ENCODE peak calls at places on chromosomes 5 and 9, in eight cellular contexts. X, S, O, Y, U, P, F and V are unnamed samples.

GRCh38 chr9:109323771-109324170 is 2.9 kb upstream of the EPB41L4B start:
- DNase-seq in Y (no peak), S (no peak), P (no peak), O (no peak), X (no peak), F (no peak), U (no peak), V (no peak)

GRCh38 chr5:115831163-115831768 is 10.1 kb downstream of the ATG12 start:
- DNase-seq in U (no peak), Y (no peak), F (peak), X (peak), S (no peak), O (peak), P (no peak), V (peak)

GRCh38 chr5:16051246-16051645 is 128.3 kb downstream of the MARCHF11 start:
- DNase-seq in Y (no peak), S (no peak), F (no peak), X (no peak), P (no peak), U (no peak), O (peak), V (no peak)

GRCh38 chr9:17134843-17135577 is at the start of gene CNTLN:
- DNase-seq in S (peak), F (peak), O (peak), Y (peak), U (peak), P (peak), X (peak), V (peak)

GRCh38 chr9:137521405-137521985 is 28.7 kb downstream of the PNPLA7 start:
- DNase-seq in S (no peak), F (no peak), P (no peak), X (no peak), U (no peak), Y (no peak), O (no peak), V (no peak)

GRCh38 chr9:22056402-22056801 is 47.3 kb upstream of the CDKN2B start:
- DNase-seq in F (no peak), O (no peak), S (no peak), Y (no peak), X (no peak), U (no peak), P (no peak), V (no peak)

GRCh38 chr5:151686673-151687378 is at the start of gene SPARC:
- DNase-seq in F (peak), P (no peak), Y (peak), S (peak), O (peak), X (peak), U (peak), V (peak)

GRCh38 chr5:107864793-107865192 is 194.1 kb upstream of the EFNA5 start:
- DNase-seq in X (peak), Y (no peak), O (no peak), P (no peak), U (no peak), F (no peak), S (no peak), V (no peak)

GRCh38 chr5:125536095-125536494 is 789.7 kb upstream of the ZNF608 start:
- DNase-seq in S (no peak), Y (no peak), F (no peak), U (no peak), X (no peak), P (no peak), O (no peak), V (no peak)

GRCh38 chr5:168401880-168402279 is 84.4 kb upstream of the RARS1 start:
- DNase-seq in Y (no peak), X (no peak), F (peak), O (no peak), S (no peak), U (no peak), P (no peak), V (no peak)

GRCh38 chr5:134371834-134372340 is 518 bp downstream of the UBE2B start:
- DNase-seq in U (peak), Y (peak), F (peak), X (peak), O (peak), P (peak), S (peak), V (peak)

GRCh38 chr9:134605969-134606363 is 35.6 kb upstream of the COL5A1 start:
- DNase-seq in X (no peak), F (no peak), Y (no peak), O (no peak), U (no peak), S (no peak), P (no peak), V (no peak)

GRCh38 chr5:107809201-107810034 is 138.7 kb upstream of the EFNA5 start:
- DNase-seq in F (no peak), P (no peak), U (no peak), O (peak), S (no peak), X (no peak), Y (no peak), V (no peak)

GRCh38 chr5:61866930-61867329 is 439.1 kb upstream of the KIF2A start:
- DNase-seq in U (no peak), X (peak), S (no peak), F (no peak), O (peak), Y (no peak), P (peak), V (peak)

GRCh38 chr9:35635730-35636129 is 15.0 kb downstream of the SIT1 start:
- DNase-seq in U (no peak), F (no peak), S (no peak), O (no peak), P (no peak), X (no peak), Y (no peak), V (no peak)

GRCh38 chr9:101543098-101543735 is 9.6 kb downstream of the RNF20 start:
- DNase-seq in S (no peak), Y (no peak), X (no peak), U (no peak), F (no peak), O (no peak), P (no peak), V (no peak)

GRCh38 chr5:139741823-139742172 is 53.8 kb upstream of the PSD2 start:
- DNase-seq in S (no peak), Y (no peak), U (no peak), O (no peak), X (no peak), F (no peak), P (no peak), V (no peak)

GRCh38 chr5:153483482-153483881 is 7.0 kb upstream of the GRIA1 start:
- DNase-seq in P (no peak), X (no peak), S (no peak), U (no peak), F (no peak), Y (no peak), O (no peak), V (no peak)